ENCODE peak calls at places on chromosomes 6 and 20, in four cellular contexts. R is adrenal gland, O is gastrocnemius medialis, A is spleen. D is an unnamed sample.

GRCh38 chr6:217048-217659 is 75.1 kb upstream of the DUSP22 start:
- DNase-seq in R (peak; percentile 36), O (no peak), A (no peak), D (no peak)

GRCh38 chr6:150937126-150937906 is 71.8 kb downstream of the MTHFD1L start:
- DNase-seq in R (no peak), O (peak; percentile 25), A (no peak), D (no peak)

GRCh38 chr6:151914475-151914874 is 107.0 kb downstream of the ESR1 start:
- DNase-seq in R (no peak), O (no peak), A (no peak), D (no peak)

GRCh38 chr20:58100731-58101356 is 127.6 kb downstream of the ANKRD60 start:
- DNase-seq in R (no peak), O (no peak), A (no peak), D (peak; percentile 71)

GRCh38 chr20:63178445-63178818 is 37.5 kb downstream of the YTHDF1 start:
- DNase-seq in R (no peak), O (no peak), A (no peak), D (no peak)

GRCh38 chr6:139855741-139856206 is 481.3 kb upstream of the CITED2 start:
- DNase-seq in R (no peak), O (no peak), A (no peak), D (no peak)

GRCh38 chr20:54649511-54649962 is 174.1 kb downstream of the DOK5 start:
- DNase-seq in R (peak; percentile 91), O (peak; percentile 13), A (no peak), D (peak; percentile 93)

GRCh38 chr20:4925842-4926530 is 75.3 kb downstream of the SLC23A2 start:
- DNase-seq in R (peak; percentile 77), O (no peak), A (no peak), D (peak; percentile 81)

GRCh38 chr6:26017567-26017966 is 55.0 kb downstream of the TRIM38 start:
- DNase-seq in R (peak; percentile 57), O (no peak), A (peak; percentile 81), D (peak; percentile 94)

GRCh38 chr6:34223381-34223963 is 13.2 kb upstream of the HMGA1 start:
- DNase-seq in R (peak; percentile 37), O (no peak), A (peak; percentile 84), D (no peak)

GRCh38 chr6:145475794-145476396 is 259.4 kb downstream of the EPM2A start:
- DNase-seq in R (no peak), O (no peak), A (no peak), D (no peak)

GRCh38 chr20:50048420-50049166 is 64.4 kb downstream of the UBE2V1 start:
- DNase-seq in R (no peak), O (no peak), A (no peak), D (peak; percentile 90)

GRCh38 chr20:21505810-21506530 is 7.9 kb downstream of the NKX2-2 start:
- DNase-seq in R (peak; percentile 52), O (no peak), A (peak; percentile 90), D (no peak)

GRCh38 chr20:34644951-34645350 is 31.9 kb downstream of the PIGU start:
- DNase-seq in R (no peak), O (no peak), A (no peak), D (no peak)
- TF ChIP-seq POLR2A in R (no peak), O (no peak), A (no peak), D (no peak)

DNA sequence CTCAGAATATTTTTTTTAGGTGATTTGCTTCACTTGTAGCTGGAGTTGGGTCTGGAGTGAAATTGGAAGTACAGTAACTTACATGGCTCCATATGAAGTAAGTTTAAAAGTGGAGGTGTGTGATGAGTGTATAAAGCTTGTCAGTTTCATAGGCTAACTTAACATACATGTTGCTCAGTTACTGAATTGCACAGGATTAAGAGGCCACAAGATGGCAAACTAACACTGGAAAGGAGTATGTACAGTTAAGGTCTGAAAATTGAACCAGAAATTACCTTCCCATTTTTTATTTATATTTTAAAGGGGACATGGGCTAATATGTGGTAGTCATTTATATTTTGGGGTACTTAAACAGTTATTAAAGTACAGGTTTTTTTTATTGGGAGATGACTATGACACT is 45.3 kb upstream of the SMIM8 start:
- DNase-seq in R (no peak), O (no peak), A (no peak), D (no peak)
- TF ChIP-seq CTCF in R (no peak), O (no peak), A (no peak), D (no peak)

GRCh38 chr6:1603708-1604346 is 5.9 kb upstream of the FOXC1 start:
- DNase-seq in R (no peak), O (no peak), A (peak; percentile 43), D (no peak)
- H3K4me3 ChIP-seq in R (peak overlapping the region; percentile 46), O (peak overlapping the region; percentile 40), A (peak overlapping the region; percentile 69), D (no peak overlapping the region)

GRCh38 chr6:75213732-75214131 is 7.9 kb upstream of the COL12A1 start:
- DNase-seq in R (no peak), O (no peak), A (no peak), D (no peak)

GRCh38 chr6:75209432-75209723 is 3.5 kb upstream of the COL12A1 start:
- DNase-seq in R (no peak), O (no peak), A (no peak), D (no peak)

GRCh38 chr6:75210885-75211739 is 5.3 kb upstream of the COL12A1 start:
- DNase-seq in R (peak; percentile 72), O (no peak), A (no peak), D (no peak)

GRCh38 chr6:75213112-75213511 is 7.3 kb upstream of the COL12A1 start:
- DNase-seq in R (no peak), O (no peak), A (no peak), D (no peak)

DNA sequence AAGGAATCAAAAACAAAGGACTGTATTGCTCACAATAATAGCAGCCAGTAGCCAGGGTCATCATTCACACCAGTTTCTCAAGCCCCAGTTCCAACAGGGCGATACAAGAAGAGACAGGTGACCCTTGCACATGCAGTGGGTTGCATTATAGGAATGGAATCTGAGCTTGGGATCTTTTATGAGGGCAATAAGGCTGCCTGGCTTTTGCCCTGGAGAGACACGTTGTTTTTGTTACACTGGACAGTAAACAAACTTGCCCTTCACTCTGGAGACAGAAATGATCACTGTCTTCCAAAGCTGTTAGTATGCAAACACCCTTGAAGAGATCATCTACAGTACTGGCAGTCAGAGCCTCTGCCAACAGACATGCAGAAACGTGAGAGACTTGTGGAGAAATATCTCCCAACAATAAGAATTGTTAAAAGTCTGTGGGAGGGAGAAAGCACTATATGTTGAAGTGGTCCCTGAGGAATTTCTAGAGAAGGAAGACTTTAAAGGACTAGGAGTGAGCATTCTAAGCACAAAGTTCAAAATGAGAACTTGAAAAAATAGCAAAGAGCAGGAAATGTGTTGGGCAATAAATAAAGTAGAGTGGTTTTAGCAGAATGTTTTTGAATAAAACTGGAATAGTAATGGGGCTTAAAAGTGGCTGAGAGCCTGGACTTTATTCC is 6.2 kb upstream of the COL12A1 start:
- DNase-seq in R (no peak), O (no peak), A (no peak), D (no peak)
- TF ChIP-seq POLR2A in R (no peak), O (no peak), A (no peak), D (no peak)

GRCh38 chr6:160520043-160520904 is 143.8 kb downstream of the LPA start:
- DNase-seq in R (peak; percentile 85), O (peak; percentile 29), A (peak; percentile 93), D (no peak)
- TF ChIP-seq CTCF in R (no peak), O (peak; percentile 8), A (peak; percentile 25), D (peak; percentile 67)

DNA sequence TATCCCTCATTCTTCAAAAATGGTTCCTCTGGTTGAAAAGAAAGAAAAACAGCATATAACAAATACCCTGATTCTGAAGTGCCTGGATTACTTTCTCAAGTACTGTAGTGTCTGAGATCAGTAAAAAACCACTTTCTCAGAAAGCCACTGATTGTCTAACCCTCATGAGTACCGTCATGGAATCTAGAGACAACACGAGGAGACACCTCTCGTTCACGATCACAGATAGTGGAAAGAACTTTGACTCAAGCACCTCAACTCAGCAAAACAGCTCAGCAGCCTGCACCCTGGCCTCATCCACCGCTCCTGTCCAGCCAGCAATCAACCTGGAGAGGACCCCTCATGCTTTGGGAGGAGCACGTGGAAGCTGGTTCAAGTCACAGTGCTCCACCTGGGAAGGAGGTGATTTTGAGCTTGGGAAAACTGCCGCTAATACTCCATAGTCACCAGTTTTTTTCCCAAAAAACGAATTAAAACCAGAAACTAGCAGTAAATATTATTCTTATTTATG is 1.0 kb downstream of the SCML4 start:
- DNase-seq in R (no peak), O (no peak), A (no peak), D (no peak)
- H3K4me3 ChIP-seq in R (no peak overlapping the region), O (no peak overlapping the region), A (peak overlapping the region; percentile 67), D (no peak overlapping the region)

GRCh38 chr6:37483917-37484785 is 15.5 kb downstream of the CCDC167 start:
- DNase-seq in R (peak; percentile 70), O (no peak), A (peak; percentile 92), D (no peak)

GRCh38 chr6:37484786-37485170 is 14.9 kb downstream of the CCDC167 start:
- DNase-seq in R (no peak), O (no peak), A (no peak), D (no peak)

GRCh38 chr6:37483502-37483901 is 16.2 kb downstream of the CCDC167 start:
- DNase-seq in R (no peak), O (no peak), A (no peak), D (no peak)

GRCh38 chr6:37486440-37486839 is 13.3 kb downstream of the CCDC167 start:
- DNase-seq in R (no peak), O (no peak), A (no peak), D (no peak)

DNA sequence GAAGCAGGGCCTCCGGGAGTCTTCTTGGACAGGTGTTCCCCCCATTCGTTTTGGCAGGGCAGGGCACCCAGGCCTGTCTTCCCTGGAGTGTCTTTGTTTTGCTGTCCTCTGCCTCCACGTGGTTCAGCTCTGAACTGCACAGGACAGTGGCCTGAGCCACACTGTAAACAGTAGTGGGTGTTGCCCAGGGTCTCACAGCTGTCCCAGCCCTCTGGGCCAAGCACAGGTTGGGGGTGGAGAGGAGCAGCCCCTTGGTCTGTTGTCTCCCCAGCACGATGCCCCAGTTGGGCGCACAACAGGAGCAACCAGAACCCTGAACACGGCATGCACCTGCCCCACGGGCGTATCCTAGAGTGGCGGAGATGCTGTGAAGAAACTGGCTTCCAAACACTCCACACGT is 14.4 kb downstream of the CCDC167 start:
- DNase-seq in R (no peak), O (no peak), A (no peak), D (no peak)
- TF ChIP-seq POLR2A in R (no peak), O (no peak), A (no peak), D (no peak)

DNA sequence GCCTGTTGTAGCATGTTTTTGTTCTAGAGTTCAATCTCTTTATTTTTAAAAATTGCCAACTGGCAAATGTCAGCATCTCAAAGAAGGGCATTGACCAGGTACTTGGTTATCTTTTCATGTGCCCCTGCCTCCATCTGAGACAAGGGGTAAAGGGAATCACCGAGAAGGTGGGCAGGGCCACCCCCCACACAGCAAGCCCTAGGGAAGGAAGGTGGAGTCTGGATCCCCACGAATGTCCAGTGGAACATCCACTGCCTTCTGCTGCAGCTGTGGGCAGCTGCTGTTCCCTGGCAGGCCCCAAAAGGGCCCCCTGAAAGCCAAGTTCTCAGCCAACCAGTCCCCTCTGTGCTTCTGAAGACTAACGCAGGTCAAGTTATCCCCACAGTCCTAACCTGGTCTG is 253.9 kb downstream of the MAFB start:
- DNase-seq in R (no peak), O (no peak), A (no peak), D (peak; percentile 57)
- TF ChIP-seq CTCF in R (no peak), O (no peak), A (no peak), D (no peak)